ENCODE peak calls at places on chromosome 7, in eight cellular contexts. I, J, Y, A, T, D, L and X are unnamed samples.

GRCh38 chr7:107387573-107388219 is 82.2 kb upstream of the GPR22 start:
- DNase-seq in I (no peak), J (no peak), Y (no peak), A (peak; percentile 90), T (peak; percentile 40), D (no peak), L (no peak), X (no peak)

GRCh38 chr7:105277341-105277740 is 111.4 kb downstream of the SRPK2 start:
- DNase-seq in I (no peak), J (no peak), Y (no peak), A (peak; percentile 87), T (no peak), D (no peak), L (no peak), X (no peak)

GRCh38 chr7:99310004-99310403 is 15.7 kb upstream of the ARPC1A start:
- DNase-seq in I (no peak), J (no peak), Y (no peak), A (no peak), T (no peak), D (no peak), L (no peak), X (no peak)

GRCh38 chr7:24227603-24228359 is 56.2 kb upstream of the NPY start:
- DNase-seq in I (no peak), J (no peak), Y (no peak), A (no peak), T (no peak), D (no peak), L (no peak), X (no peak)

GRCh38 chr7:72080349-72080766 is 331.8 kb downstream of the CALN1 start:
- DNase-seq in I (no peak), J (no peak), Y (no peak), A (no peak), T (no peak), D (peak; percentile 49), L (no peak), X (no peak)

GRCh38 chr7:17679427-17679826 is 260.9 kb downstream of the SNX13 start:
- DNase-seq in I (no peak), J (peak; percentile 42), Y (no peak), A (no peak), T (no peak), D (peak; percentile 26), L (peak; percentile 90), X (no peak)

GRCh38 chr7:124031919-124032318 is 948 bp downstream of the TMEM229A start:
- DNase-seq in I (no peak), J (no peak), Y (no peak), A (no peak), T (no peak), D (no peak), L (no peak), X (no peak)

GRCh38 chr7:92953657-92954056 is 117.3 kb upstream of the CDK6 start:
- DNase-seq in I (no peak), J (no peak), Y (no peak), A (no peak), T (no peak), D (no peak), L (no peak), X (no peak)

GRCh38 chr7:90402785-90403173 is 482 bp upstream of the CLDN12 start:
- DNase-seq in I (no peak), J (no peak), Y (no peak), A (no peak), T (no peak), D (no peak), L (no peak), X (no peak)

GRCh38 chr7:90407484-90407821 is 4.2 kb downstream of the CLDN12 start:
- DNase-seq in I (no peak), J (no peak), Y (no peak), A (no peak), T (no peak), D (no peak), L (no peak), X (no peak)

GRCh38 chr7:90404777-90405176 is 1.5 kb downstream of the CLDN12 start:
- DNase-seq in I (no peak), J (no peak), Y (no peak), A (peak; percentile 30), T (no peak), D (no peak), L (no peak), X (no peak)

GRCh38 chr7:90401989-90402388 is 1.3 kb upstream of the CLDN12 start:
- DNase-seq in I (no peak), J (no peak), Y (no peak), A (peak; percentile 37), T (no peak), D (no peak), L (no peak), X (no peak)

DNA sequence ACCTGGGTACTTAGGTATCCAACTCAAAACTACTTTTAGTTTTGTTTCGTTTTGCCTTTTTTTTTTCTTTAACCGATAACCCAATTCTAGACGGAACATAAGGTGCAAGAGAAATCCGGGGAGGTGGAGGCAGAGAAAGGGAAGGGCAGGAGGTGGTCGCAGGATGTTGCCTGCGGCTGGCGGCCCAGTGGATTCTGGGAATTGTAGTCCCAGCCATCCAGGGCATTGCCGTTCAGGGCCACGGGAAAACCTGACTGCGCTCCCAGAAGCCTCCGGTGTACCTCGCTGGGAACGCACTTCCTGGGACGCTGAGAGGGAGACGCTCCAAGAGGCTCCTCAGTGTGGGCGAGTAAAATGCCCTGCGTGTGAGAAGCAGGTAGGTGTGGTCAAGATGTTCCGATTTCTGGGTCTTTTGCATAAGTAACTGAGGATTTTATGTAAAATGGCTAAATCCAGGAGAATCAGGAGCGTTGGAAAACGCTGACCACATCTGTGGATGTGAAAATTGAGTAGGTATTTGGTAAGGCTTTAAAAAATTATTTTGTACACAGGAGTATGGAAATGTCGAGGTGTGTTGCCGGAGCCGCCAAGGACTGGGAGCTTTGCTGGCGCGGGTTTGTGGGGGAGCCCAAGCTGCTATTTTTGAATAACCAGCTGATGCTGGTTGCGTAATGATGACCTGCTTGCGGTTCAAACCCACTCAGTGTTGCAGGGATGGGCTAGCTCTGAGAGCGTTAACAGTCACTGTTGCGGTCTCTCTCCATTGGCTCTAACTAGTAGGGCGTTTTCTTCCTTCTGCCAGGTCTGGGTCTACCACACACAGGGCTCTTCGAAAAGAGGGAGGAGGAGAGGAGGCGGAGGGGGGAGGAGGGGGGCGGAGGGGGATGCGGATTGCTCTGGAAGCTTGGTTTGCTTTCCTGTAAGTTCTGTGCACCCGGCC is at the start of gene CLDN12:
- DNase-seq in I (peak; percentile 89), J (peak; percentile 92), Y (peak; percentile 54), A (peak; percentile 99), T (peak; percentile 89), D (peak; percentile 92), L (peak; percentile 94), X (peak; percentile 7)
- TF ChIP-seq POLR2A in I (no peak), J (peak; percentile 69), Y (peak; percentile 73), A (peak; percentile 92), T (peak; percentile 14), D (peak; percentile 43), L (no peak), X (peak; percentile 64)

GRCh38 chr7:149494738-149495368 is 2.8 kb downstream of the ZNF746 start:
- DNase-seq in I (no peak), J (no peak), Y (no peak), A (peak; percentile 61), T (no peak), D (peak; percentile 50), L (no peak), X (no peak)

GRCh38 chr7:149495785-149496641 is 1.6 kb downstream of the ZNF746 start:
- DNase-seq in I (no peak), J (peak; percentile 85), Y (no peak), A (peak; percentile 85), T (peak; percentile 85), D (peak; percentile 68), L (peak; percentile 93), X (no peak)

GRCh38 chr7:149496642-149497391 is 792 bp downstream of the ZNF746 start:
- DNase-seq in I (no peak), J (peak; percentile 70), Y (peak; percentile 92), A (peak; percentile 15), T (peak; percentile 56), D (peak; percentile 40), L (no peak), X (no peak)

GRCh38 chr7:149500201-149500600 is 2.6 kb upstream of the ZNF746 start:
- DNase-seq in I (no peak), J (no peak), Y (no peak), A (no peak), T (no peak), D (no peak), L (no peak), X (no peak)

GRCh38 chr7:149497467-149498261 is at the start of gene ZNF746:
- DNase-seq in I (no peak), J (peak; percentile 85), Y (peak; percentile 97), A (peak; percentile 76), T (peak; percentile 66), D (peak; percentile 86), L (peak; percentile 94), X (peak; percentile 35)
- TF ChIP-seq POLR2A in I (no peak), J (peak; percentile 27), Y (peak; percentile 67), A (peak; percentile 58), T (no peak), D (peak; percentile 25), L (no peak), X (no peak)

GRCh38 chr7:149194799-149195179 is 557 bp upstream of the ZNF282 start:
- DNase-seq in I (no peak), J (no peak), Y (no peak), A (no peak), T (no peak), D (no peak), L (no peak), X (no peak)

GRCh38 chr7:149196705-149197171 is 1.4 kb downstream of the ZNF282 start:
- DNase-seq in I (no peak), J (no peak), Y (no peak), A (no peak), T (no peak), D (no peak), L (no peak), X (no peak)

GRCh38 chr7:149197675-149198074 is 2.3 kb downstream of the ZNF282 start:
- DNase-seq in I (no peak), J (no peak), Y (no peak), A (no peak), T (no peak), D (no peak), L (no peak), X (no peak)

GRCh38 chr7:149196151-149196704 is 882 bp downstream of the ZNF282 start:
- DNase-seq in I (no peak), J (no peak), Y (no peak), A (no peak), T (no peak), D (no peak), L (no peak), X (no peak)

DNA sequence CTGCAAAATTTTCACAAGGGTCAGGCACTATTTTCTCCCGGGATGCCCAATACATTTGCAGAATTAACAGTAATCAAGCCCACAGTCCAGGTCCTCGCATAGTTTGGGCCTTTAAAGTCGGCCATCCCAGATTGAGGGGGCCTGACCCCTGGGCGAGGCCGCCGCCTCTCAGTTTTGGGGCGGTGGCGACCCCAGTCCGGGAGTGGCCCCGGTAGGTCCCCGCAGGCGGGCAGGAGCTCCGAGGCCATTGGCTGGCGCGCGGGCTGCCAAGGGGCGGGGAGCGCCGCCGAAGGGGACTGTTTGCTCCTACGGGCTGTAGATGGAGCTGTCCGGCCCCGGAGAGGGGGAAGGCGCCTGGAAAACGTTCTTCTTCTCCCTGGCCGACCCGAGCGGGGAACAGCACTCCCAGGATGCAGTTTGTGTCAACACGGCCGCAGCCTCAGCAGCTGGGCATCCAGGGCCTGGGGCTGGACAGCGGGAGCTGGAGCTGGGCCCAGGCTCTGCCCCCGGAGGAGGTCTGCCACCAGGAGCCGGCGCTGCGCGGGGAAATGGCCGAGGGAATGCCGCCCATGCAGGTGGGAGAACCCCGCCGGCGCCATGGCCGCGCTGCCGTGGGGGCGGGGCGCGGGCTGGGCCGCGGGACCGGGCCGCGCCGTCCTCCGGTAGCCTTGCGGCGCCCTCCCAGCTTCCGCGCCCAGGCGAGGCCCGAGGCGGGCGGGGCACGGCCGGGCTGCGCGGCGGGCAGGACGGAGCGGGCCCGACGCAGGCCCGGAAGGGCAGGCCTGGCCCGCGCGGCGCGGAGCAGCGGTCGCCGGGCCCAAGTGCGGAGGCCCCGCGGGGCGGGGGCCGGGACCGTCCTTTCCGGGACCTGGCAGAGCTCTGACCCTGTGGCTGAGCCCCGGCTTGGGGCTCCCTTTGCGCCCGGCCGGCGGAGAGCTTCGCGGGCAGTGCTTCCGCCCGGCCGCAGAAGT is at the start of gene ZNF282:
- DNase-seq in I (peak; percentile 94), J (peak; percentile 93), Y (peak; percentile 96), A (peak; percentile 89), T (peak; percentile 84), D (peak; percentile 94), L (peak; percentile 97), X (peak; percentile 6)
- TF ChIP-seq POLR2A in I (no peak), J (peak; percentile 66), Y (peak; percentile 69), A (peak; percentile 79), T (no peak), D (peak; percentile 48), L (no peak), X (peak; percentile 39)

GRCh38 chr7:74228951-74229900 is 19.4 kb downstream of the LAT2 start:
- DNase-seq in I (no peak), J (no peak), Y (no peak), A (no peak), T (no peak), D (no peak), L (no peak), X (no peak)
- TF ChIP-seq POLR2A in I (no peak), J (no peak), Y (no peak), A (no peak), T (no peak), D (no peak), L (no peak), X (no peak)